ENCODE peak calls at places on chromosome 11, in ten cellular contexts. H is lung, A is left ventricle myocardium inferior, J is aorta, C is neural progenitor cell, V is brain microvascular endothelial cell, G is astrocyte, B is hepatocyte, M is body of pancreas, N is mammary epithelial cell. Q is an unnamed sample. For H3K36me3, the result is how much of the 10 kb centered on the place peaks cover.

GRCh38 chr11:116445108-116446047 is 327.4 kb downstream of the BUD13 start:
- DNase-seq in H (no peak), J (no peak), C (peak), V (no peak), M (no peak), N (no peak), B (no peak), A (no peak), G (no peak), Q (no peak)

GRCh38 chr11:35011944-35012343 is 95.5 kb downstream of the PDHX start:
- DNase-seq in C (no peak), H (no peak), J (no peak), N (no peak), B (no peak), M (no peak), V (no peak), G (no peak), A (no peak), Q (no peak)

GRCh38 chr11:95924414-95924760 is 480 bp upstream of the MTMR2 start:
- DNase-seq in V (no peak), C (no peak), M (no peak), H (no peak), A (no peak), B (peak), N (peak), J (no peak), G (peak), Q (peak)

GRCh38 chr11:114064216-114064615 is 4.7 kb downstream of the ZBTB16 start:
- DNase-seq in A (no peak), N (no peak), H (no peak), J (no peak), V (no peak), M (no peak), B (no peak), G (no peak), C (no peak), Q (no peak)

GRCh38 chr11:106482920-106483761 is 405.7 kb downstream of the AASDHPPT start:
- DNase-seq in V (peak), J (no peak), C (peak), N (peak), M (no peak), A (no peak), G (peak), B (peak), H (no peak), Q (peak)

GRCh38 chr11:120324932-120325810 is at the start of gene TLCD5:
- DNase-seq in C (peak), B (peak), G (peak), M (peak), V (peak), N (peak), H (no peak), A (peak), J (peak), Q (no peak)

GRCh38 chr11:73972620-73973449 is 9.8 kb downstream of the UCP2 start:
- DNase-seq in M (no peak), J (peak), H (no peak), G (no peak), N (no peak), C (no peak), A (no peak), B (no peak), V (no peak), Q (no peak)

GRCh38 chr11:110027627-110028371 is 65.4 kb upstream of the ZC3H12C start:
- DNase-seq in C (no peak), H (no peak), V (no peak), B (no peak), M (no peak), J (no peak), G (no peak), A (no peak), N (no peak), Q (no peak)

GRCh38 chr11:2133481-2134021 is 5.6 kb downstream of the IGF2 start:
- DNase-seq in H (no peak), G (no peak), A (no peak), C (no peak), J (peak), B (no peak), N (no peak), M (no peak), V (no peak), Q (no peak)

GRCh38 chr11:112831969-112832368 is 129.3 kb upstream of the NCAM1 start:
- DNase-seq in C (no peak), G (no peak), M (no peak), J (no peak), V (no peak), N (peak), B (no peak), A (no peak), H (no peak), Q (peak)

GRCh38 chr11:122717264-122717867 is 61.8 kb downstream of the UBASH3B start:
- DNase-seq in M (no peak), C (no peak), A (no peak), N (no peak), G (no peak), H (no peak), B (no peak), J (no peak), V (no peak), Q (no peak)

GRCh38 chr11:33387996-33388395 is 130.8 kb downstream of the HIPK3 start:
- DNase-seq in C (no peak), B (no peak), N (no peak), H (no peak), G (no peak), J (no peak), A (no peak), V (no peak), M (no peak), Q (no peak)

GRCh38 chr11:96178014-96178745 is 164.8 kb downstream of the MAML2 start:
- DNase-seq in H (no peak), A (no peak), V (no peak), C (no peak), M (no peak), J (no peak), B (no peak), G (no peak), N (no peak), Q (no peak)

DNA sequence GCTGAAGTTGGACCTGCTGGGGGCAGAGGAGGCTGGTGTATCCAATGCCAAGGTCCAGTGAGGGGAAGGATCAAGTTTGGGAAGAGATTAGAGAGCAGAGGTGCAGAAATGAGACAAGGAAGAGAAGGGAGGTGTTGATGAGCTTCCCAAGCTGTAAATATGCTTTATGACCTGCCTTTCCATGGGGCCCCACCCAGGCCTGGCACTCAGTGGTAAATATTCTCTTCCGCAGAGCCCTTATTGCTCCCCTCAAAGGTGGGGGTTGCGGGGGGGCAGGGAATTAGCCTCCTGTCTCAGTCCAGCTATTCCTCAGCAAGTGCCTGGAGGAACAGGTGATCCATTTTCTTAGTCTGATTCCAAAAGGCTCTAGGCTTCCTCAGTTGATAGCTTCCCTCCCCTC is 24.1 kb downstream of the PHLDB1 start:
- DNase-seq in V (no peak), C (no peak), M (no peak), J (no peak), B (no peak), A (no peak), G (no peak), N (no peak), H (no peak), Q (no peak)
- H3K36me3 ChIP-seq in V (half or more), C (under half), M (under half), J (under half), B (under half), A (half or more), G (half or more), N (under half), H (under half), Q (under half)

GRCh38 chr11:85941380-85941973 is 86.3 kb downstream of the CCDC83 start:
- DNase-seq in A (no peak), J (peak), H (peak), C (peak), B (peak), M (peak), N (peak), G (peak), V (peak), Q (peak)
- H3K4me3 ChIP-seq in A (no peak), J (no peak), H (no peak), C (no peak), B (no peak), M (no peak), N (no peak), G (no peak), V (no peak), Q (no peak)

DNA sequence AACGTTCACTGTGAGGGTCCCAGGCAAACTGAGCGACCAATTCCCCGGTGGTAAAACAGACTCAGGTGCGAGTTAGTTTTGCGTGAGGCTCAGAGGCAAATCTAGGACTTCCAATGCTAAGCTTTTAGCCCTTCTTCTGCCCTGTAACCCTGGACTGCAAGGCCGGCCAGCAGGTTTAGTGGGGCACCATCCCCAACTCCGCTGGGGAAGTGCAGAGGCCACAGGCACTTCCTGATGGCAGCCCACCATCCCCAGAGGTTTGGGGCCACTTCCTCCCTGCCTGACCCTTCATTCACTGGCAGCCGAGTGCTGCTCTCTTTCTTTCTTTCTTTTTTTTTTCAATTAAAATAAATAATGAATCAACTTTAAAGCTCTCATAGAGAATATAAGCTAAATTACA is 124.6 kb upstream of the B3GAT1 start:
- DNase-seq in V (no peak), A (no peak), J (no peak), M (no peak), C (no peak), H (no peak), N (no peak), B (no peak), G (no peak), Q (no peak)
- H3K36me3 ChIP-seq in V (under half), A (under half), J (under half), M (under half), C (under half), H (under half), N (under half), B (under half), G (under half), Q (under half)

GRCh38 chr11:76724162-76724768 is 53.7 kb upstream of the LRRC32 start:
- DNase-seq in C (peak), B (no peak), H (no peak), V (no peak), J (no peak), G (no peak), N (no peak), M (no peak), A (no peak), Q (no peak)

GRCh38 chr11:76719686-76720085 is 49.1 kb upstream of the LRRC32 start:
- DNase-seq in N (no peak), B (no peak), J (no peak), V (no peak), G (no peak), C (no peak), M (no peak), A (no peak), H (no peak), Q (no peak)

GRCh38 chr11:76723548-76723947 is 53.0 kb upstream of the LRRC32 start:
- DNase-seq in B (no peak), J (no peak), C (no peak), N (no peak), M (no peak), G (no peak), H (no peak), V (no peak), A (no peak), Q (no peak)

GRCh38 chr11:76723142-76723541 is 52.6 kb upstream of the LRRC32 start:
- DNase-seq in M (no peak), G (no peak), A (no peak), V (no peak), B (no peak), N (no peak), J (no peak), C (no peak), H (no peak), Q (no peak)

GRCh38 chr11:76721755-76722677 is 51.5 kb upstream of the LRRC32 start:
- DNase-seq in C (peak), J (peak), V (peak), A (peak), B (peak), G (peak), M (peak), H (peak), N (peak), Q (peak)
- H3K4me3 ChIP-seq in C (no peak), J (no peak), V (no peak), A (peak), B (no peak), G (no peak), M (no peak), H (no peak), N (no peak), Q (no peak)

DNA sequence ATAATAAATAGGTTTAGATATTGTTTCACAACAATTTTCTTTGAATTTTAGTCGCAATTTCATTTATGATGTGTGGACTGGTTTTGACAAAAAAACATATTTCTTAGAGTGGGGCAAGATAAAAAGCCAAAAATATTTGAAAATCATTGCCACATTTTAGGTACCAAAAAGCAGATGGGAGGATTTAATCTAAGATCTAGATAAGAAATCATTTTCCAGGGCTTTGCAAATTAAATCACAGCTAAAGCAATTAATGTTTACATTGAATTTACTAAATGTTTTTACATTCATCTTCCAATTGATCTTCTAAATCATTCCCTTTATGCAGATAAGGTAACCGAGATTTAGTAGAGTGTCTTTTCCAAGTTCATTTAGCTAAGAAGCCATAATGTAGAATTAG is 1386.0 kb upstream of the TENM4 start:
- DNase-seq in M (no peak), H (no peak), V (no peak), G (no peak), J (no peak), C (no peak), A (no peak), B (no peak), N (no peak), Q (no peak)
- H3K36me3 ChIP-seq in M (under half), H (under half), V (under half), G (under half), J (under half), C (under half), A (under half), B (under half), N (under half), Q (under half)

GRCh38 chr11:63929616-63930015 is 9.2 kb upstream of the NAA40 start:
- DNase-seq in B (no peak), V (no peak), J (no peak), G (no peak), M (no peak), H (no peak), N (no peak), C (no peak), A (no peak), Q (no peak)
- H3K4me3 ChIP-seq in B (no peak), V (no peak), J (no peak), G (no peak), M (no peak), H (no peak), N (no peak), C (no peak), A (no peak), Q (no peak)

Q was measured in bronchial epithelial cell.